ENCODE peak calls at places on chromosomes 16 and 17, in eight cellular contexts. S is T-cell; E is naive thymus-derived CD8-positive, alpha-beta T cell; P is A549; I is naive B cell; C is mucosa of descending colon; Y is Right ventricle myocardium inferior; M is heart left ventricle. X is an unnamed sample.

GRCh38 chr17:73042809-73043685 is 49.4 kb downstream of the SLC39A11 start:
- ATAC-seq in S (no peak), E (no peak), P (no peak), I (no peak), C (peak; percentile 60), Y (peak; percentile 75), M (peak; percentile 58), X (no peak)

GRCh38 chr17:76268015-76268749 is 3.0 kb downstream of the UBALD2 start:
- ATAC-seq in S (no peak), E (no peak), P (no peak), I (peak; percentile 18), C (peak; percentile 47), Y (peak; percentile 30), M (peak; percentile 11), X (peak; percentile 19)

GRCh38 chr16:67674851-67675578 is 8.4 kb downstream of the C16orf86 start:
- ATAC-seq in S (no peak), E (no peak), P (peak; percentile 11), I (no peak), C (peak; percentile 46), Y (no peak), M (no peak), X (no peak)

GRCh38 chr16:10332301-10332700 is 53.6 kb upstream of the ATF7IP2 start:
- ATAC-seq in S (no peak), E (no peak), P (no peak), I (no peak), C (no peak), Y (peak; percentile 74), M (no peak), X (no peak)

GRCh38 chr16:85515830-85516397 is 97.2 kb upstream of the GSE1 start:
- ATAC-seq in S (no peak), E (no peak), P (peak; percentile 4), I (no peak), C (no peak), Y (no peak), M (no peak), X (no peak)

GRCh38 chr16:71933913-71934696 is 38.8 kb downstream of the IST1 start:
- ATAC-seq in S (no peak), E (no peak), P (no peak), I (no peak), C (no peak), Y (no peak), M (no peak), X (peak; percentile 60)

GRCh38 chr17:8080208-8080798 is 7.2 kb downstream of the ALOX12B start:
- ATAC-seq in S (no peak), E (no peak), P (peak; percentile 16), I (no peak), C (no peak), Y (peak; percentile 17), M (no peak), X (no peak)

GRCh38 chr17:74008196-74008595 is 195.3 kb upstream of the RPL38 start:
- ATAC-seq in S (no peak), E (no peak), P (peak; percentile 51), I (no peak), C (peak; percentile 23), Y (no peak), M (no peak), X (peak; percentile 61)

GRCh38 chr17:52383493-52384100 is 225.1 kb upstream of the CA10 start:
- ATAC-seq in S (no peak), E (no peak), P (peak; percentile 71), I (no peak), C (peak; percentile 94), Y (peak; percentile 72), M (no peak), X (peak; percentile 71)

GRCh38 chr17:4939554-4939803 is 367 bp downstream of the SLC25A11 start:
- ATAC-seq in S (peak; percentile 3), E (peak; percentile 4), P (no peak), I (peak; percentile 1), C (peak; percentile 0), Y (no peak), M (no peak), X (peak; percentile 0)

GRCh38 chr16:24873028-24873427 is 27.3 kb downstream of the SLC5A11 start:
- ATAC-seq in S (no peak), E (no peak), P (no peak), I (no peak), C (no peak), Y (no peak), M (no peak), X (no peak)

GRCh38 chr17:82734987-82735866 is at the start of gene FN3K:
- ATAC-seq in S (peak; percentile 84), E (peak; percentile 92), P (peak; percentile 87), I (peak; percentile 66), C (peak; percentile 92), Y (peak; percentile 69), M (no peak), X (peak; percentile 52)

GRCh38 chr17:1830288-1830687 is 483 bp downstream of the RPA1 start:
- ATAC-seq in S (peak; percentile 5), E (peak; percentile 5), P (peak; percentile 6), I (peak; percentile 10), C (peak; percentile 16), Y (no peak), M (no peak), X (peak; percentile 41)

GRCh38 chr17:32496348-32497078 is 9.7 kb downstream of the CDK5R1 start:
- ATAC-seq in S (no peak), E (no peak), P (peak; percentile 8), I (no peak), C (no peak), Y (peak; percentile 58), M (peak; percentile 59), X (no peak)

GRCh38 chr17:66165537-66166123 is 26.3 kb downstream of the CEP112 start:
- ATAC-seq in S (peak; percentile 43), E (no peak), P (peak; percentile 68), I (no peak), C (peak; percentile 60), Y (no peak), M (no peak), X (no peak)

GRCh38 chr17:32288600-32288999 is 23.0 kb downstream of the RHBDL3 start:
- ATAC-seq in S (no peak), E (no peak), P (no peak), I (no peak), C (no peak), Y (no peak), M (no peak), X (no peak)

GRCh38 chr17:69539781-69540319 is 125.4 kb downstream of the MAP2K6 start:
- ATAC-seq in S (no peak), E (no peak), P (peak; percentile 85), I (no peak), C (peak; percentile 95), Y (no peak), M (no peak), X (no peak)

GRCh38 chr17:14434506-14434905 is 133.6 kb downstream of the HS3ST3B1 start:
- ATAC-seq in S (no peak), E (no peak), P (no peak), I (peak; percentile 90), C (no peak), Y (no peak), M (no peak), X (no peak)

GRCh38 chr16:66486773-66487579 is 59.9 kb downstream of the BEAN1 start:
- ATAC-seq in S (no peak), E (no peak), P (peak; percentile 3), I (no peak), C (peak; percentile 22), Y (peak; percentile 60), M (peak; percentile 35), X (peak; percentile 45)

GRCh38 chr17:37824534-37825485 is 80.0 kb upstream of the HNF1B start:
- ATAC-seq in S (no peak), E (no peak), P (peak; percentile 90), I (no peak), C (no peak), Y (no peak), M (no peak), X (no peak)

GRCh38 chr16:85568519-85568918 is 44.6 kb upstream of the GSE1 start:
- ATAC-seq in S (no peak), E (no peak), P (no peak), I (no peak), C (peak; percentile 70), Y (no peak), M (no peak), X (no peak)

GRCh38 chr17:8927395-8927794 is 38.1 kb downstream of the PIK3R5 start:
- ATAC-seq in S (no peak), E (no peak), P (no peak), I (no peak), C (no peak), Y (no peak), M (no peak), X (no peak)

GRCh38 chr17:19447085-19447583 is 36.1 kb downstream of the RNF112 start:
- ATAC-seq in S (peak; percentile 54), E (peak; percentile 63), P (peak; percentile 74), I (no peak), C (peak; percentile 93), Y (peak; percentile 84), M (peak; percentile 34), X (peak; percentile 43)

GRCh38 chr17:50518265-50519023 is 10.2 kb downstream of the MYCBPAP start:
- ATAC-seq in S (no peak), E (no peak), P (no peak), I (no peak), C (peak; percentile 48), Y (no peak), M (no peak), X (no peak)

GRCh38 chr17:36118477-36119353 is 15.1 kb downstream of the CCL4 start:
- ATAC-seq in S (no peak), E (no peak), P (peak; percentile 94), I (no peak), C (peak; percentile 18), Y (no peak), M (no peak), X (no peak)

GRCh38 chr17:29615048-29615385 is 7.7 kb downstream of the CORO6 start:
- ATAC-seq in S (peak; percentile 60), E (peak; percentile 59), P (no peak), I (peak; percentile 20), C (peak; percentile 14), Y (no peak), M (no peak), X (peak; percentile 13)

GRCh38 chr17:10624966-10625365 is 32.1 kb downstream of the MYH3 start:
- ATAC-seq in S (no peak), E (no peak), P (no peak), I (no peak), C (no peak), Y (no peak), M (no peak), X (no peak)

GRCh38 chr17:42071810-42072209 is 21.4 kb upstream of the C17orf113 start:
- ATAC-seq in S (peak; percentile 48), E (peak; percentile 30), P (no peak), I (peak; percentile 11), C (no peak), Y (no peak), M (no peak), X (no peak)